ENCODE peak calls at places on chromosome 18, in eight cellular contexts. E is T-helper 9 cell, D is uterus, O is T-cell, A is stomach, R is GM23338, U is NAMALWA, W is left colon. G is an unnamed sample.

GRCh38 chr18:74996055-74996454 is 212.9 kb downstream of the PTGR3 start:
- DNase-seq in E (no peak), D (no peak), O (no peak), A (no peak), R (no peak), U (no peak), W (no peak), G (no peak)

GRCh38 chr18:24810561-24810960 is 350.1 kb downstream of the HRH4 start:
- DNase-seq in E (no peak), D (no peak), O (no peak), A (no peak), R (no peak), U (no peak), W (peak), G (no peak)

GRCh38 chr18:2104620-2105462 is 466.5 kb downstream of the METTL4 start:
- DNase-seq in E (peak), D (no peak), O (no peak), A (peak), R (peak), U (peak), W (peak), G (peak)

GRCh38 chr18:6885992-6886823 is 156.7 kb downstream of the ARHGAP28 start:
- DNase-seq in E (no peak), D (peak), O (no peak), A (peak), R (peak), U (peak), W (peak), G (peak)

GRCh38 chr18:72652990-72653593 is 109.0 kb upstream of the CBLN2 start:
- DNase-seq in E (no peak), D (no peak), O (no peak), A (no peak), R (peak), U (peak), W (peak), G (no peak)

GRCh38 chr18:26863921-26864497 is 1.5 kb downstream of the AQP4 start:
- DNase-seq in E (no peak), D (no peak), O (no peak), A (no peak), R (peak), U (no peak), W (no peak), G (no peak)

GRCh38 chr18:60082282-60082681 is 182.5 kb downstream of the PMAIP1 start:
- DNase-seq in E (no peak), D (no peak), O (no peak), A (no peak), R (no peak), U (no peak), W (no peak), G (no peak)

GRCh38 chr18:79940126-79940813 is 11.2 kb downstream of the SLC66A2 start:
- DNase-seq in E (no peak), D (no peak), O (no peak), A (peak), R (no peak), U (no peak), W (peak), G (no peak)

GRCh38 chr18:79486356-79487197 is 90.8 kb downstream of the NFATC1 start:
- DNase-seq in E (no peak), D (no peak), O (no peak), A (no peak), R (no peak), U (no peak), W (peak), G (no peak)

GRCh38 chr18:3931013-3931315 is 481.0 kb downstream of the TGIF1 start:
- DNase-seq in E (no peak), D (no peak), O (no peak), A (no peak), R (no peak), U (no peak), W (no peak), G (no peak)

GRCh38 chr18:50142441-50143120 is 52.4 kb downstream of the MYO5B start:
- DNase-seq in E (no peak), D (no peak), O (no peak), A (no peak), R (no peak), U (no peak), W (no peak), G (no peak)

GRCh38 chr18:3664563-3665178 is 214.7 kb downstream of the TGIF1 start:
- DNase-seq in E (no peak), D (no peak), O (no peak), A (no peak), R (peak), U (peak), W (no peak), G (no peak)

GRCh38 chr18:35117951-35118411 is 76.8 kb downstream of the MAPRE2 start:
- DNase-seq in E (no peak), D (no peak), O (no peak), A (no peak), R (no peak), U (no peak), W (no peak), G (peak)

GRCh38 chr18:12405066-12405465 is 2.7 kb upstream of the PRELID3A start:
- DNase-seq in E (no peak), D (no peak), O (no peak), A (no peak), R (no peak), U (no peak), W (no peak), G (no peak)

GRCh38 chr18:48290162-48290926 is 118.8 kb downstream of the ZBTB7C start:
- DNase-seq in E (no peak), D (no peak), O (no peak), A (no peak), R (no peak), U (no peak), W (no peak), G (no peak)

GRCh38 chr18:2699001-2699400 is 43.5 kb downstream of the SMCHD1 start:
- DNase-seq in E (no peak), D (no peak), O (no peak), A (no peak), R (no peak), U (no peak), W (no peak), G (no peak)

GRCh38 chr18:70419526-70419925 is 130.7 kb downstream of the SOCS6 start:
- DNase-seq in E (no peak), D (no peak), O (no peak), A (no peak), R (no peak), U (no peak), W (no peak), G (peak)

GRCh38 chr18:71784777-71785176 is 759.4 kb downstream of the CBLN2 start:
- DNase-seq in E (no peak), D (no peak), O (no peak), A (no peak), R (peak), U (peak), W (no peak), G (no peak)

GRCh38 chr18:40849856-40850255 is 1105.2 kb upstream of the PIK3C3 start:
- DNase-seq in E (no peak), D (no peak), O (no peak), A (no peak), R (no peak), U (no peak), W (no peak), G (no peak)

GRCh38 chr18:79361766-79362522 is 33.8 kb upstream of the NFATC1 start:
- DNase-seq in E (no peak), D (no peak), O (no peak), A (no peak), R (no peak), U (no peak), W (no peak), G (no peak)

GRCh38 chr18:59669872-59670657 is 27.2 kb downstream of the CCBE1 start:
- DNase-seq in E (no peak), D (peak), O (no peak), A (no peak), R (no peak), U (no peak), W (no peak), G (no peak)

GRCh38 chr18:48643262-48643661 is 104.4 kb downstream of the CTIF start:
- DNase-seq in E (no peak), D (no peak), O (no peak), A (no peak), R (no peak), U (no peak), W (no peak), G (no peak)

GRCh38 chr18:72768681-72769229 is 99.0 kb downstream of the NETO1 start:
- DNase-seq in E (no peak), D (no peak), O (no peak), A (no peak), R (peak), U (no peak), W (no peak), G (no peak)

GRCh38 chr18:48519431-48520100 is 19.3 kb upstream of the CTIF start:
- DNase-seq in E (no peak), D (no peak), O (no peak), A (no peak), R (no peak), U (no peak), W (no peak), G (no peak)

GRCh38 chr18:46097378-46097852 is 681 bp downstream of the ATP5F1A start:
- DNase-seq in E (no peak), D (no peak), O (no peak), A (peak), R (no peak), U (peak), W (no peak), G (no peak)

GRCh38 chr18:2883137-2883671 is 36.4 kb downstream of the EMILIN2 start:
- DNase-seq in E (peak), D (peak), O (no peak), A (no peak), R (no peak), U (peak), W (no peak), G (no peak)

GRCh38 chr18:67919316-67919715 is 402.8 kb upstream of the DSEL start:
- DNase-seq in E (no peak), D (no peak), O (no peak), A (no peak), R (no peak), U (no peak), W (no peak), G (no peak)

GRCh38 chr18:7856099-7856498 is 289.0 kb downstream of the PTPRM start:
- DNase-seq in E (no peak), D (no peak), O (no peak), A (no peak), R (no peak), U (no peak), W (no peak), G (no peak)

GRCh38 chr18:73737990-73738389 is 409.6 kb downstream of the FBXO15 start:
- DNase-seq in E (no peak), D (no peak), O (no peak), A (no peak), R (no peak), U (no peak), W (no peak), G (no peak)

GRCh38 chr18:13183790-13184189 is 34.8 kb upstream of the LDLRAD4 start:
- DNase-seq in E (no peak), D (no peak), O (no peak), A (no peak), R (no peak), U (no peak), W (no peak), G (no peak)

GRCh38 chr18:46336278-46337205 is 232.4 kb downstream of the HAUS1 start:
- DNase-seq in E (no peak), D (no peak), O (no peak), A (no peak), R (no peak), U (no peak), W (no peak), G (no peak)

GRCh38 chr18:23452728-23453656 is at the start of gene RIOK3:
- DNase-seq in E (peak), D (peak), O (peak), A (peak), R (peak), U (peak), W (peak), G (peak)

GRCh38 chr18:67417864-67418523 is 98.5 kb downstream of the DSEL start:
- DNase-seq in E (no peak), D (no peak), O (no peak), A (no peak), R (no peak), U (peak), W (no peak), G (peak)

GRCh38 chr18:23958036-23958435 is 56.5 kb upstream of the TTC39C start:
- DNase-seq in E (no peak), D (peak), O (no peak), A (peak), R (no peak), U (no peak), W (peak), G (no peak)

GRCh38 chr18:73646772-73647171 is 500.9 kb downstream of the FBXO15 start:
- DNase-seq in E (no peak), D (no peak), O (no peak), A (no peak), R (no peak), U (no peak), W (no peak), G (no peak)

GRCh38 chr18:76401496-76401895 is 93.5 kb downstream of the ZNF516 start:
- DNase-seq in E (no peak), D (peak), O (no peak), A (no peak), R (no peak), U (no peak), W (no peak), G (no peak)

GRCh38 chr18:34354351-34354750 is 129.6 kb upstream of the NOL4 start:
- DNase-seq in E (no peak), D (no peak), O (no peak), A (no peak), R (no peak), U (no peak), W (no peak), G (no peak)

GRCh38 chr18:48412339-48412929 is 3.3 kb upstream of the ZBTB7C start:
- DNase-seq in E (no peak), D (no peak), O (no peak), A (no peak), R (peak), U (peak), W (peak), G (peak)